ENCODE peak calls at places on chromosomes 11 and 22, in eight cellular contexts. One of them, this sample, is unnamed.

GRCh38 chr11:92424281-92424680 is 199.7 kb downstream of the FAT3 start:
- DNase-seq in HCT116: no peak
- DNase-seq in lung microvascular endothelial cell: no peak
- DNase-seq in effector memory CD8-positive, alpha-beta T cell: no peak
- DNase-seq in GM18507: no peak
- DNase-seq in ELR: no peak
- DNase-seq in frontal cortex: no peak
- DNase-seq in brain microvascular endothelial cell: peak; percentile 24
- DNase-seq in this sample: peak; percentile 87

GRCh38 chr11:27460571-27460970 is 12.0 kb downstream of the LGR4 start:
- DNase-seq in HCT116: no peak
- DNase-seq in lung microvascular endothelial cell: no peak
- DNase-seq in effector memory CD8-positive, alpha-beta T cell: no peak
- DNase-seq in GM18507: no peak
- DNase-seq in ELR: no peak
- DNase-seq in frontal cortex: no peak
- DNase-seq in brain microvascular endothelial cell: no peak
- DNase-seq in this sample: peak; percentile 23

GRCh38 chr11:125481531-125481930 is 14.5 kb downstream of the FEZ1 start:
- DNase-seq in HCT116: no peak
- DNase-seq in lung microvascular endothelial cell: no peak
- DNase-seq in effector memory CD8-positive, alpha-beta T cell: no peak
- DNase-seq in GM18507: no peak
- DNase-seq in ELR: no peak
- DNase-seq in frontal cortex: peak; percentile 38
- DNase-seq in brain microvascular endothelial cell: no peak
- DNase-seq in this sample: no peak

GRCh38 chr11:65496304-65497140 is 2.3 kb upstream of the MALAT1 start:
- DNase-seq in HCT116: no peak
- DNase-seq in lung microvascular endothelial cell: no peak
- DNase-seq in effector memory CD8-positive, alpha-beta T cell: no peak
- DNase-seq in GM18507: no peak
- DNase-seq in ELR: peak; percentile 42
- DNase-seq in frontal cortex: no peak
- DNase-seq in brain microvascular endothelial cell: peak; percentile 22
- DNase-seq in this sample: no peak

GRCh38 chr11:130206141-130206540 is 46.6 kb downstream of the ST14 start:
- DNase-seq in HCT116: no peak
- DNase-seq in lung microvascular endothelial cell: no peak
- DNase-seq in effector memory CD8-positive, alpha-beta T cell: no peak
- DNase-seq in GM18507: no peak
- DNase-seq in ELR: no peak
- DNase-seq in frontal cortex: no peak
- DNase-seq in brain microvascular endothelial cell: no peak
- DNase-seq in this sample: no peak

GRCh38 chr22:36739185-36739584 is 35.6 kb upstream of the CACNG2 start:
- DNase-seq in HCT116: no peak
- DNase-seq in lung microvascular endothelial cell: no peak
- DNase-seq in effector memory CD8-positive, alpha-beta T cell: no peak
- DNase-seq in GM18507: no peak
- DNase-seq in ELR: no peak
- DNase-seq in frontal cortex: no peak
- DNase-seq in brain microvascular endothelial cell: no peak
- DNase-seq in this sample: no peak

GRCh38 chr11:111322534-111322933 is 24.2 kb downstream of the POU2AF3 start:
- DNase-seq in HCT116: no peak
- DNase-seq in lung microvascular endothelial cell: no peak
- DNase-seq in effector memory CD8-positive, alpha-beta T cell: no peak
- DNase-seq in GM18507: no peak
- DNase-seq in ELR: no peak
- DNase-seq in frontal cortex: no peak
- DNase-seq in brain microvascular endothelial cell: no peak
- DNase-seq in this sample: no peak

GRCh38 chr11:133956650-133957633 is at the start of gene IGSF9B:
- DNase-seq in HCT116: peak; percentile 67
- DNase-seq in lung microvascular endothelial cell: peak; percentile 58
- DNase-seq in effector memory CD8-positive, alpha-beta T cell: peak; percentile 91
- DNase-seq in GM18507: peak; percentile 95
- DNase-seq in ELR: peak; percentile 36
- DNase-seq in frontal cortex: peak; percentile 96
- DNase-seq in brain microvascular endothelial cell: peak; percentile 30
- DNase-seq in this sample: peak; percentile 56

GRCh38 chr11:57896641-57897145 is 127.0 kb upstream of the OR9Q1 start:
- DNase-seq in HCT116: no peak
- DNase-seq in lung microvascular endothelial cell: no peak
- DNase-seq in effector memory CD8-positive, alpha-beta T cell: no peak
- DNase-seq in GM18507: no peak
- DNase-seq in ELR: no peak
- DNase-seq in frontal cortex: no peak
- DNase-seq in brain microvascular endothelial cell: no peak
- DNase-seq in this sample: no peak

GRCh38 chr11:94537051-94537600 is 6.6 kb upstream of the FUT4 start:
- DNase-seq in HCT116: no peak
- DNase-seq in lung microvascular endothelial cell: no peak
- DNase-seq in effector memory CD8-positive, alpha-beta T cell: no peak
- DNase-seq in GM18507: no peak
- DNase-seq in ELR: peak; percentile 6
- DNase-seq in frontal cortex: no peak
- DNase-seq in brain microvascular endothelial cell: peak; percentile 59
- DNase-seq in this sample: peak; percentile 70

GRCh38 chr11:64173616-64174355 is 7.9 kb upstream of the MACROD1 start:
- DNase-seq in HCT116: no peak
- DNase-seq in lung microvascular endothelial cell: no peak
- DNase-seq in effector memory CD8-positive, alpha-beta T cell: no peak
- DNase-seq in GM18507: no peak
- DNase-seq in ELR: peak; percentile 52
- DNase-seq in frontal cortex: no peak
- DNase-seq in brain microvascular endothelial cell: peak; percentile 42
- DNase-seq in this sample: no peak

GRCh38 chr22:19109198-19110063 is 12.8 kb downstream of the DGCR2 start:
- DNase-seq in HCT116: no peak
- DNase-seq in lung microvascular endothelial cell: peak; percentile 35
- DNase-seq in effector memory CD8-positive, alpha-beta T cell: peak; percentile 27
- DNase-seq in GM18507: no peak
- DNase-seq in ELR: peak; percentile 36
- DNase-seq in frontal cortex: no peak
- DNase-seq in brain microvascular endothelial cell: no peak
- DNase-seq in this sample: peak; percentile 33

GRCh38 chr11:18013790-18014507 is 1.1 kb upstream of the SERGEF start:
- DNase-seq in HCT116: no peak
- DNase-seq in lung microvascular endothelial cell: no peak
- DNase-seq in effector memory CD8-positive, alpha-beta T cell: no peak
- DNase-seq in GM18507: no peak
- DNase-seq in ELR: peak; percentile 9
- DNase-seq in frontal cortex: no peak
- DNase-seq in brain microvascular endothelial cell: no peak
- DNase-seq in this sample: no peak

GRCh38 chr11:2295971-2296912 is 5.5 kb downstream of the C11orf21 start:
- DNase-seq in HCT116: no peak
- DNase-seq in lung microvascular endothelial cell: no peak
- DNase-seq in effector memory CD8-positive, alpha-beta T cell: no peak
- DNase-seq in GM18507: no peak
- DNase-seq in ELR: no peak
- DNase-seq in frontal cortex: no peak
- DNase-seq in brain microvascular endothelial cell: no peak
- DNase-seq in this sample: no peak

GRCh38 chr11:102046841-102047240 is 396 bp upstream of the CFAP300 start:
- DNase-seq in HCT116: no peak
- DNase-seq in lung microvascular endothelial cell: no peak
- DNase-seq in effector memory CD8-positive, alpha-beta T cell: no peak
- DNase-seq in GM18507: no peak
- DNase-seq in ELR: peak; percentile 10
- DNase-seq in frontal cortex: no peak
- DNase-seq in brain microvascular endothelial cell: no peak
- DNase-seq in this sample: peak; percentile 69

GRCh38 chr22:48331691-48332220 is 1495.9 kb downstream of the BRD1 start:
- DNase-seq in HCT116: no peak
- DNase-seq in lung microvascular endothelial cell: no peak
- DNase-seq in effector memory CD8-positive, alpha-beta T cell: no peak
- DNase-seq in GM18507: no peak
- DNase-seq in ELR: no peak
- DNase-seq in frontal cortex: no peak
- DNase-seq in brain microvascular endothelial cell: no peak
- DNase-seq in this sample: no peak

GRCh38 chr11:61908730-61909622 is 8.4 kb downstream of the RAB3IL1 start:
- DNase-seq in HCT116: no peak
- DNase-seq in lung microvascular endothelial cell: no peak
- DNase-seq in effector memory CD8-positive, alpha-beta T cell: no peak
- DNase-seq in GM18507: no peak
- DNase-seq in ELR: no peak
- DNase-seq in frontal cortex: no peak
- DNase-seq in brain microvascular endothelial cell: no peak
- DNase-seq in this sample: no peak

GRCh38 chr22:39545310-39546063 is 12.9 kb upstream of the RPS19BP1 start:
- DNase-seq in HCT116: no peak
- DNase-seq in lung microvascular endothelial cell: peak; percentile 45
- DNase-seq in effector memory CD8-positive, alpha-beta T cell: peak; percentile 79
- DNase-seq in GM18507: no peak
- DNase-seq in ELR: no peak
- DNase-seq in frontal cortex: no peak
- DNase-seq in brain microvascular endothelial cell: no peak
- DNase-seq in this sample: peak; percentile 26

GRCh38 chr22:43521716-43522115 is 109.9 kb downstream of the MPPED1 start:
- DNase-seq in HCT116: no peak
- DNase-seq in lung microvascular endothelial cell: no peak
- DNase-seq in effector memory CD8-positive, alpha-beta T cell: no peak
- DNase-seq in GM18507: no peak
- DNase-seq in ELR: no peak
- DNase-seq in frontal cortex: no peak
- DNase-seq in brain microvascular endothelial cell: no peak
- DNase-seq in this sample: no peak

GRCh38 chr22:49028111-49028510 is 799.6 kb downstream of the BRD1 start:
- DNase-seq in HCT116: no peak
- DNase-seq in lung microvascular endothelial cell: no peak
- DNase-seq in effector memory CD8-positive, alpha-beta T cell: no peak
- DNase-seq in GM18507: no peak
- DNase-seq in ELR: no peak
- DNase-seq in frontal cortex: no peak
- DNase-seq in brain microvascular endothelial cell: no peak
- DNase-seq in this sample: no peak

GRCh38 chr22:24134090-24134846 is 47.0 kb upstream of the SUSD2 start:
- DNase-seq in HCT116: no peak
- DNase-seq in lung microvascular endothelial cell: no peak
- DNase-seq in effector memory CD8-positive, alpha-beta T cell: peak; percentile 53
- DNase-seq in GM18507: no peak
- DNase-seq in ELR: no peak
- DNase-seq in frontal cortex: peak; percentile 65
- DNase-seq in brain microvascular endothelial cell: no peak
- DNase-seq in this sample: no peak

This sample was measured in astrocyte.